ENCODE peak calls at places on chromosomes 1 and 21, in six cellular contexts. T is pancreas, A is fibroblast of lung, W is ovary, F is cardiac muscle cell, P is substantia nigra. Q is an unnamed sample.

GRCh38 chr1:29837306-29837646 is 601.0 kb downstream of the PTPRU start:
- DNase-seq in T (no peak), A (no peak), W (no peak), F (no peak), P (no peak), Q (no peak)

GRCh38 chr1:226722901-226723639 is 16.0 kb downstream of the ITPKB start:
- DNase-seq in T (no peak), A (no peak), W (no peak), F (no peak), P (no peak), Q (no peak)

GRCh38 chr1:234326493-234327366 is 46.5 kb upstream of the COA6 start:
- DNase-seq in T (peak), A (peak), W (no peak), F (peak), P (peak), Q (peak)

GRCh38 chr1:61640531-61641125 is 84.3 kb downstream of the TM2D1 start:
- DNase-seq in T (no peak), A (no peak), W (peak), F (no peak), P (no peak), Q (no peak)

GRCh38 chr1:180167721-180168467 is 13.2 kb downstream of the QSOX1 start:
- DNase-seq in T (peak), A (no peak), W (no peak), F (no peak), P (no peak), Q (no peak)

GRCh38 chr1:208909011-208909410 is 664.8 kb upstream of the PLXNA2 start:
- DNase-seq in T (no peak), A (no peak), W (no peak), F (no peak), P (no peak), Q (no peak)

GRCh38 chr1:209621329-209621728 is 30.9 kb downstream of the LAMB3 start:
- DNase-seq in T (no peak), A (no peak), W (peak), F (no peak), P (no peak), Q (no peak)

GRCh38 chr1:205907794-205908193 is 35.5 kb downstream of the SLC26A9 start:
- DNase-seq in T (no peak), A (peak), W (no peak), F (peak), P (no peak), Q (peak)

GRCh38 chr21:24369278-24369677 is 1238.0 kb downstream of the MRPL39 start:
- DNase-seq in T (no peak), A (no peak), W (no peak), F (no peak), P (no peak), Q (no peak)

GRCh38 chr1:159012495-159012894 is 2.8 kb downstream of the IFI16 start:
- DNase-seq in T (no peak), A (peak), W (no peak), F (peak), P (no peak), Q (no peak)

GRCh38 chr1:4622821-4623220 is 31.6 kb upstream of the AJAP1 start:
- DNase-seq in T (no peak), A (no peak), W (no peak), F (no peak), P (no peak), Q (no peak)

GRCh38 chr1:176638713-176639112 is 175.7 kb downstream of the PAPPA2 start:
- DNase-seq in T (no peak), A (no peak), W (no peak), F (no peak), P (no peak), Q (no peak)

GRCh38 chr21:19541612-19542011 is 1138.0 kb upstream of the TMPRSS15 start:
- DNase-seq in T (no peak), A (no peak), W (no peak), F (no peak), P (no peak), Q (no peak)

GRCh38 chr1:182644863-182645262 is 39.5 kb downstream of the RGS8 start:
- DNase-seq in T (no peak), A (no peak), W (no peak), F (no peak), P (no peak), Q (no peak)

GRCh38 chr1:115713906-115714305 is 54.6 kb downstream of the CASQ2 start:
- DNase-seq in T (no peak), A (no peak), W (no peak), F (no peak), P (no peak), Q (no peak)

GRCh38 chr1:206479164-206480125 is 9.2 kb downstream of the IKBKE start:
- DNase-seq in T (peak), A (peak), W (peak), F (peak), P (no peak), Q (peak)

GRCh38 chr1:3790952-3791351 is 5.3 kb downstream of the LRRC47 start:
- DNase-seq in T (no peak), A (no peak), W (no peak), F (no peak), P (no peak), Q (no peak)

GRCh38 chr1:68320349-68320748 is 88.0 kb upstream of the WLS start:
- DNase-seq in T (no peak), A (no peak), W (no peak), F (no peak), P (no peak), Q (no peak)

GRCh38 chr1:176574756-176575155 is 111.8 kb downstream of the PAPPA2 start:
- DNase-seq in T (no peak), A (no peak), W (no peak), F (no peak), P (no peak), Q (no peak)

GRCh38 chr1:64934115-64934880 is 32.1 kb downstream of the JAK1 start:
- DNase-seq in T (no peak), A (peak), W (peak), F (peak), P (no peak), Q (no peak)

GRCh38 chr1:2583331-2583791 is 3.2 kb upstream of the PRXL2B start:
- DNase-seq in T (no peak), A (no peak), W (no peak), F (no peak), P (no peak), Q (no peak)

GRCh38 chr1:113804421-113805255 is 7.6 kb downstream of the RSBN1 start:
- DNase-seq in T (no peak), A (peak), W (no peak), F (peak), P (no peak), Q (no peak)

GRCh38 chr1:223233019-223233409 is 90.0 kb upstream of the TLR5 start:
- DNase-seq in T (no peak), A (no peak), W (no peak), F (no peak), P (no peak), Q (no peak)

GRCh38 chr1:233157245-233157644 is 138.3 kb downstream of the PCNX2 start:
- DNase-seq in T (no peak), A (no peak), W (no peak), F (no peak), P (no peak), Q (no peak)

GRCh38 chr1:228839656-228840055 is 104.4 kb downstream of the RHOU start:
- DNase-seq in T (no peak), A (no peak), W (no peak), F (no peak), P (no peak), Q (no peak)

GRCh38 chr1:39394598-39394997 is 96.8 kb upstream of the BMP8A start:
- DNase-seq in T (no peak), A (no peak), W (no peak), F (no peak), P (no peak), Q (no peak)

GRCh38 chr1:1088801-1089680 is 14.9 kb upstream of the RNF223 start:
- DNase-seq in T (no peak), A (no peak), W (peak), F (no peak), P (no peak), Q (no peak)

GRCh38 chr1:51644533-51645197 is 27.8 kb downstream of the OSBPL9 start:
- DNase-seq in T (no peak), A (peak), W (no peak), F (peak), P (no peak), Q (no peak)

GRCh38 chr21:46049890-46050650 is 47.8 kb upstream of the COL6A2 start:
- DNase-seq in T (no peak), A (no peak), W (peak), F (no peak), P (no peak), Q (no peak)

GRCh38 chr21:46051821-46052675 is 45.9 kb upstream of the COL6A2 start:
- DNase-seq in T (no peak), A (no peak), W (peak), F (no peak), P (no peak), Q (no peak)

GRCh38 chr21:46048926-46049889 is 48.7 kb upstream of the COL6A2 start:
- DNase-seq in T (no peak), A (peak), W (peak), F (peak), P (no peak), Q (no peak)

GRCh38 chr21:46051379-46051770 is 46.5 kb upstream of the COL6A2 start:
- DNase-seq in T (no peak), A (no peak), W (peak), F (no peak), P (no peak), Q (no peak)

GRCh38 chr21:46050651-46051378 is 47.1 kb upstream of the COL6A2 start:
- DNase-seq in T (no peak), A (no peak), W (peak), F (no peak), P (no peak), Q (no peak)
- H3K27ac ChIP-seq in T (no peak), A (peak), W (peak), F (no peak), P (no peak), Q (no peak)

GRCh38 chr1:19393051-19393450 is 80.9 kb downstream of the SLC66A1 start:
- DNase-seq in T (no peak), A (no peak), W (no peak), F (no peak), P (no peak), Q (no peak)

GRCh38 chr1:19390166-19390850 is 78.2 kb downstream of the SLC66A1 start:
- DNase-seq in T (no peak), A (no peak), W (no peak), F (no peak), P (no peak), Q (no peak)

GRCh38 chr1:19392221-19392620 is 80.1 kb downstream of the SLC66A1 start:
- DNase-seq in T (no peak), A (no peak), W (no peak), F (no peak), P (no peak), Q (no peak)

GRCh38 chr1:19390901-19391595 is 78.9 kb downstream of the SLC66A1 start:
- DNase-seq in T (no peak), A (peak), W (peak), F (peak), P (no peak), Q (peak)

DNA sequence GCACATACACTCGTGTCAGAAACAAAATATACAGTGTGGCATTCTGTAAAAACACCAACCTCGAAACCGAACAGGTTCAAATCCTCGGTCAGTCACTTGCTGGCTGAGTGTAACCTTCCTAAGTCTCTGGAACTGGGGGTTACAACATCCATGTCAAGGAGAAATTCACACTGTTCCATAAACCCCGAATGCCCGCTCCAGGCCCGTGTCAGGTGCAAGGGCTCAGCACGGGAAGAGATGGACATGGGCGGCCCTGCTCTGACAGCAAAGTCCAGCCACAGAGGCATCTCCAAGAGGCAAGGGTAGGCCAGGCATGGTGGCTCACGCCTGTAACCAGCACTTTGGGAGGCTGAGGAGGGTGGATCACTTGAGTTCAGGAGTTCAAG is 79.5 kb downstream of the SLC66A1 start:
- DNase-seq in T (no peak), A (no peak), W (no peak), F (no peak), P (no peak), Q (no peak)
- H3K27ac ChIP-seq in T (peak), A (peak), W (peak), F (peak), P (peak), Q (peak)

GRCh38 chr1:178311164-178311563 is 185.6 kb downstream of the CLEC20A start:
- DNase-seq in T (no peak), A (peak), W (no peak), F (peak), P (no peak), Q (no peak)
- H3K27ac ChIP-seq in T (no peak), A (peak), W (no peak), F (peak), P (no peak), Q (no peak)

GRCh38 chr21:37223804-37224345 is 43.3 kb downstream of the VPS26C start:
- DNase-seq in T (no peak), A (no peak), W (no peak), F (no peak), P (no peak), Q (no peak)
- H3K27ac ChIP-seq in T (no peak), A (no peak), W (no peak), F (no peak), P (no peak), Q (no peak)

DNA sequence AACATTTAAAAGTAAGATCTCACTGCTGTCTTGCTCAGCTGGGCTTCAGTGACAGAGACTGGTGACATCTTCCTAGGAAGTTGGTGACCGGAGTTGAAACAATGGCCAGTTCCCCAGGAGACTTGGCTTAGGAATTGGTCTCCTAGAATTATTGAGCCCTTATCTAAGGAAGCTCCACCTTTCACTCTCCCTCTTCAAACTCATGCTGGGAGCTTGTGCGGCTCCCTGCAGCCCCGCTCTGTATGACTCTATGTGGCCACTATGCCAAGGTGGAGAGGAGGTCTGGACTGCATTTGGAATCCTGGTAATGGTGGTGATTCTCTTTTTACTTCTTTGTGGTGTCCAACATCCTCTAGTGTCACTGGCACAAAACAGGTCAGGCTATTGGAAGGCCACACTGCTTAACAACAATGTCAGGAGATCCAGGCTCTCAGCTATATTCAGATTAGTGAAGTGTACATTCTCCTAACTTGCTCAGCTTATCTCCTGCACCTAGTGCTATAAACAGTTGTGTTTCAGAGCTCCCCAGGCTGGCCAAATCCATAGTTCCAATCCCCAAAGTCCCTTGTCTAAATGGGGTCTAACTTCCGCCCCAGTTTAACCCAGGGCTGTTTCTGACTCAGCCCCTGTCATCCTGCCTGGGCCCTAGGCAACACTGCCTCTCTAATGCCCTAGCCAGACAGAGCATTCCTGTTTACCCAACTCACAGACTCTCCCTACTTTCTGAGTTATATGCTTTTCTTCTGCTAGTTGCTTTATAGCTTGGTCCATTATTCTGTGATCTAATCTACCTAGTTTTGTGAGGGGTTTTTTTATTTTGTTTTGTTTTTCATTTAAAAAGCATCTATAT is 18.3 kb downstream of the ATP2B4 start:
- DNase-seq in T (no peak), A (peak), W (no peak), F (peak), P (no peak), Q (no peak)
- H3K27ac ChIP-seq in T (no peak), A (peak), W (no peak), F (peak), P (no peak), Q (no peak)

GRCh38 chr1:156075775-156076204 is 6.5 kb downstream of the MEX3A start:
- DNase-seq in T (no peak), A (no peak), W (no peak), F (no peak), P (no peak), Q (peak)
- H3K27ac ChIP-seq in T (no peak), A (no peak), W (no peak), F (peak), P (no peak), Q (peak)

DNA sequence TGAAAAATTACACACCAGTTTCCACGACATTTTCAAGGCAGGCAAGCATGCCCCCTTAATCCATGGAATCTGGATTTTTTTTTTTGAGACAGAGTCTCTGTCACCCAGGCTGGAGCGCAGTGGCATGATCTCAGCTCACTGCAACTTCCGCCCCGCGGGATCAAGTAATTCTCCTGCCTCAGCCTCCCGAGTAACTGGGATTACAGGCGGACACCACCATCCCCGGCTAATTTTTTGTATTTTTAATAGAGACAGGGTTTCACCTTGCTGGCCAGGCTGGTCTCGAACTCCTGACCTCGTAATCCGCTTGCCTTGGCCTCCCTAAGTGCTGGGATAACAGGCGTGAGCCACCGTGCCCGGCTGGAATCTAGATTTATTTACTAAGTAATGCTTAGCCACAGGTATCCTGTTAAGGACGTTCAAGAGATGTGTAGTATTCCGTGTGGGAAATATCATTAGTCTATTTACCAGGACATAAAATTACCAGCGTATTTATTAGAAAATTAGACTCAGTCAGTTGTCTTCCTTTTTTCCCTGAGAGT is 2.5 kb downstream of the IFI44 start:
- DNase-seq in T (no peak), A (no peak), W (no peak), F (no peak), P (no peak), Q (no peak)
- H3K27ac ChIP-seq in T (no peak), A (no peak), W (no peak), F (no peak), P (no peak), Q (no peak)

GRCh38 chr1:153958961-153959260 is 499 bp upstream of the CRTC2 start:
- DNase-seq in T (no peak), A (no peak), W (peak), F (no peak), P (no peak), Q (no peak)

GRCh38 chr1:153957744-153958110 is 685 bp downstream of the CRTC2 start:
- DNase-seq in T (no peak), A (no peak), W (no peak), F (no peak), P (no peak), Q (no peak)

GRCh38 chr1:153958111-153958960 is at the start of gene CRTC2:
- DNase-seq in T (peak), A (peak), W (peak), F (peak), P (peak), Q (peak)

GRCh38 chr1:153960206-153960605 is 1.8 kb upstream of the CRTC2 start:
- DNase-seq in T (no peak), A (no peak), W (no peak), F (no peak), P (no peak), Q (no peak)

GRCh38 chr1:153959454-153959853 is 1.0 kb upstream of the CRTC2 start:
- DNase-seq in T (no peak), A (no peak), W (no peak), F (no peak), P (no peak), Q (no peak)
- H3K27ac ChIP-seq in T (peak), A (no peak), W (peak), F (peak), P (peak), Q (no peak)

DNA sequence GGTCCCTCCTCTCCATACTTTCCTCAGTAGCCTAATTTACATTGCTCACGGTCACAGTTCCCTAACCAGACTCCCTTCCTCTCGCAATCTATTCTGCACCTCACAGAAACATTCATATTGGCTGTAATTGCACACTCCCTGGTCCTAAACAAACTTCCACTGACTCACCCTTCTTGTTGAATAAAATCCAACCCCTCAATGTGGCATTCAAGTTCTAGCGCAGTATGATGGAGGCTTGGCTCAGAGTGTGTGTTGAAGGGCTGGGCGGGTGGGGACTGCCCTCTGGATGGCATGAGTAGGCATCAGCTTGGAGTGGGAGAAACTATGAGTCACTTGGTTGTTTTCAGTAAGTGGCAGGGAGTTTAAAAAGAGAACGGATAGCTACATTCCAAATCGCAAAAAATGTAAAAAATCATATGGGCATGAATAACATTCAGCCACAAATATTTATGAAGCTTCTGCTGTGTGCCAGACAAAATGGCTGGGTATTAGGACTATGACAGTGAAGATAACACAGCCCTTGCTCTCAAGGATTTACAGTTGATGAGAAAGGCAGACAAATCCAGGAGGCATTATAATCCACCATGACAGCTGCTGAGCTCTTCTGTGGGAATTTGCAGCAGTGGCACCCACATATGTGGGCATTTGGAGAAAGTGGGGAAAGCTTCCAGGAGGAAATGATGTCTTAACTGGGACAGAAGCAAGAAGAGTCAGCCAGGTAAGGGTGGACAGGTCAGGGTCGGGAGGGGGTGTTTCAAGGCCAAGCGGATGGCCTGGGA is 42.2 kb upstream of the LYST start:
- DNase-seq in T (no peak), A (peak), W (no peak), F (peak), P (no peak), Q (peak)
- H3K27ac ChIP-seq in T (no peak), A (peak), W (no peak), F (no peak), P (no peak), Q (no peak)

GRCh38 chr1:9559673-9560072 is 20.4 kb downstream of the SLC25A33 start:
- DNase-seq in T (no peak), A (no peak), W (no peak), F (no peak), P (no peak), Q (no peak)
- H3K27ac ChIP-seq in T (no peak), A (no peak), W (no peak), F (peak), P (no peak), Q (no peak)